ENCODE peak calls at places on chromosomes 16 and 17, in five cellular contexts. S is right lobe of liver, V is fibroblast of pulmonary artery, H is pancreas, W is hepatocyte. F is an unnamed sample.

GRCh38 chr16:35146723-35147458 is 1687.5 kb downstream of the TP53TG3F start:
- DNase-seq in S (no peak), V (no peak), H (peak), W (no peak), F (no peak)

GRCh38 chr16:67862623-67863583 is 9.9 kb upstream of the EDC4 start:
- DNase-seq in S (no peak), V (peak), H (no peak), W (no peak), F (no peak)

GRCh38 chr16:29779474-29779873 is 1.4 kb downstream of the ZG16 start:
- DNase-seq in S (no peak), V (no peak), H (peak), W (no peak), F (no peak)

GRCh38 chr17:80168371-80168770 is 1.5 kb upstream of the CARD14 start:
- DNase-seq in S (no peak), V (peak), H (no peak), W (peak), F (no peak)

GRCh38 chr17:16215002-16215272 is 397 bp downstream of the NCOR1 start:
- DNase-seq in S (peak), V (peak), H (no peak), W (peak), F (no peak)

GRCh38 chr17:41024702-41025101 is 2.3 kb downstream of the KRTAP1-5 start:
- DNase-seq in S (no peak), V (no peak), H (no peak), W (no peak), F (no peak)

GRCh38 chr17:78779848-78780247 is 2.2 kb downstream of the CYTH1 start:
- DNase-seq in S (peak), V (no peak), H (no peak), W (no peak), F (no peak)

GRCh38 chr16:1615761-1616160 is 3.6 kb downstream of the CRAMP1 start:
- DNase-seq in S (no peak), V (no peak), H (no peak), W (no peak), F (no peak)

GRCh38 chr17:57512258-57512657 is 232.8 kb downstream of the CCDC182 start:
- DNase-seq in S (no peak), V (no peak), H (no peak), W (no peak), F (no peak)

GRCh38 chr17:76271669-76272540 is 6.8 kb downstream of the UBALD2 start:
- DNase-seq in S (no peak), V (no peak), H (peak), W (no peak), F (peak)

GRCh38 chr16:83145297-83145696 is 518.5 kb downstream of the CDH13 start:
- DNase-seq in S (no peak), V (no peak), H (no peak), W (no peak), F (no peak)

GRCh38 chr17:19978206-19978802 is 676 bp upstream of the AKAP10 start:
- DNase-seq in S (no peak), V (no peak), H (no peak), W (peak), F (no peak)

GRCh38 chr17:35543856-35544255 is 6.4 kb upstream of the SLFN12L start:
- DNase-seq in S (no peak), V (no peak), H (no peak), W (no peak), F (no peak)

GRCh38 chr17:76023900-76024237 is 3.2 kb downstream of the EVPL start:
- DNase-seq in S (no peak), V (no peak), H (no peak), W (no peak), F (no peak)

GRCh38 chr17:76248013-76248782 is 7.9 kb upstream of the RNF157 start:
- DNase-seq in S (no peak), V (no peak), H (no peak), W (no peak), F (no peak)

GRCh38 chr16:66932076-66932475 is 2.1 kb downstream of the CIAO2B start:
- DNase-seq in S (no peak), V (no peak), H (no peak), W (no peak), F (no peak)

GRCh38 chr16:2339521-2340484 is 725 bp downstream of the ABCA3 start:
- DNase-seq in S (peak), V (no peak), H (peak), W (peak), F (peak)

GRCh38 chr16:11667221-11667823 is 933 bp upstream of the SNN start:
- DNase-seq in S (no peak), V (no peak), H (no peak), W (no peak), F (no peak)

GRCh38 chr17:81193470-81194224 is 27.6 kb upstream of the AATK start:
- DNase-seq in S (no peak), V (no peak), H (peak), W (no peak), F (no peak)

GRCh38 chr16:69542974-69543373 is 22.8 kb upstream of the NFAT5 start:
- DNase-seq in S (no peak), V (peak), H (no peak), W (no peak), F (no peak)

GRCh38 chr17:10114931-10115535 is 83.4 kb downstream of the GAS7 start:
- DNase-seq in S (peak), V (peak), H (peak), W (peak), F (peak)

GRCh38 chr16:2231016-2231931 is 5.0 kb upstream of the DNASE1L2 start:
- DNase-seq in S (no peak), V (no peak), H (no peak), W (no peak), F (no peak)

GRCh38 chr16:50146479-50147435 is 6.3 kb upstream of the TENT4B start:
- DNase-seq in S (no peak), V (no peak), H (no peak), W (no peak), F (no peak)

GRCh38 chr17:7208754-7209460 is 10.7 kb downstream of the DLG4 start:
- DNase-seq in S (no peak), V (no peak), H (no peak), W (no peak), F (no peak)

GRCh38 chr17:61405047-61405685 is 5.5 kb downstream of the TBX2 start:
- DNase-seq in S (peak), V (no peak), H (no peak), W (no peak), F (no peak)

GRCh38 chr16:57500578-57501111 is 14.4 kb upstream of the DOK4 start:
- DNase-seq in S (peak), V (peak), H (no peak), W (peak), F (no peak)

GRCh38 chr17:40993856-40994255 is at the start of gene KRTAP3-3:
- DNase-seq in S (no peak), V (no peak), H (no peak), W (no peak), F (no peak)

DNA sequence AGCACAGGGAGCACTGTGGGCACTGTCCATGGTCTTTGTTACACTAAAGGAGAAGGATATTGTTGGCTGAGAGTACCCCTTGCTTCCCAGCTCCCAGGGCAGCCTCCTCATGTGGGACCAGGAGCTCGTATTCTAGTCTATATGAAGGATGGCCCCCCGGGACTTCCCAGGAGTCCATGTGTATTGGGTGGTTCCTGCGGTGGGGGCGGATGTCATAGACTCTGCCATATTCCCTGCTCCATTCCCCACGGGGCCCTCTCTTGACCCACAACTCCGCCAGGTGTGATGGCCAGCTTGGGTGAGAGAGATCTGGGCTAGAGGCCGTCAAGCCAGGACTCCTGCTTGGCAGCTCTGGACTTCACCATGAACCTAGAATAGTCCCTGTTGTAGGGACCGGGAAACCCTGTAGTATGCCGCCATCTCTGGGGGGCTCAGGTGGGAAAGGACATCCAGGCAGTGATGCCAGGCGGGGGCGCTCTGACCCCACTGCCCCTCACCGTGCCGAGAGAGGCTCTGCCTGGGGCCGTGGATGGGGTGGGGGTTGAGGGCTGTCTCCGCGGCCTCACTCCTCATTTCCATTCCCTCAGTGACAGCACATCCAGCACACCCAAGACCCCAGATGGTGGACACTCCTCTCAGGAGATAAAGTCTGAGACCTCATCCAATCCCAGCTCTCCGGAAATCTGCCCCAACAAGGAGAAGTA is 37.8 kb downstream of the OR1D5 start:
- DNase-seq in S (peak), V (no peak), H (peak), W (no peak), F (no peak)
- TF ChIP-seq CTCF in S (no peak), V (no peak), H (no peak), W (no peak), F (no peak)

DNA sequence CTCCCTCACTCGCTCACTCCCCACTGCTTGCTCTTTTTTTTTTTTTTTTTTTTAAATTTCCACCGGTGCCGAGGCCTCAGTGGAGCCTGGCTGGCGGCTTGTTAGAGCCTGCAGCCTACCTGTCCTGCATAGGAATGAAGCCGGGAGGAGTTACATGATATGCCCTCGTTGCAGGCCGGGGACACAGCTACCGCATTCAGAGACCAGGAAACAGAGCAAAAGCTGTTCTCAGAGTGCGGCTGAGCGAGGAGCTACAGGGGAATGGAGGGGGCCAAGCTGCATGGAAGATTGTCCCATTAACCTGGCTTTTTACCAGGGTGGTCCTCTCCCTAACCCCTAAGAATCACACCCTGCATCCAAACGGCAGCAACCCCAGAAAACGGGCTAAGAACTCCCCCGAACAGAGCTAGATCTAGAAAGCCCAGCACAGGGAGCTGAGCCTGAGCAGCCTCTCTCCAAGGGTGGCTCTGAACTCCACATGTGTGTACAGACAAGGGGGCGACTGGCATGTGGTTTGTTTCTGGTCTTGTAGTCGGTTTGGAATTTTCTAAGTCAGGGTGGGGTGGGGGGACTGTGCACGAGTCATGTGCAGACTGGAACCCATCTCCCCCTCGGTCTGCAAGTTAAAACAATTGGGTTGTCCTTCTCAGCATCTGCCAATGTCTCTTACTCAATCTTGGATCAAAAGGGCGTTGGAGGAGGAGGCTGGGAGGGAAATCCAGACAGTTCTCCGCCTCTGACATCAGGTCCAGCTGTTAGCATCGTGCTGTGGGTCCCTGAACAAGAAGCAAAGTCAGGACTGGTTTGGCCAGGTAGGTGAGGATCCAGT is 381.5 kb downstream of the SOX9 start:
- DNase-seq in S (no peak), V (peak), H (peak), W (peak), F (no peak)
- TF ChIP-seq CTCF in S (no peak), V (no peak), H (no peak), W (no peak), F (no peak)

GRCh38 chr17:69761767-69762321 is 313.2 kb upstream of the KCNJ16 start:
- DNase-seq in S (no peak), V (peak), H (no peak), W (peak), F (no peak)
- TF ChIP-seq CTCF in S (no peak), V (no peak), H (no peak), W (no peak), F (no peak)

DNA sequence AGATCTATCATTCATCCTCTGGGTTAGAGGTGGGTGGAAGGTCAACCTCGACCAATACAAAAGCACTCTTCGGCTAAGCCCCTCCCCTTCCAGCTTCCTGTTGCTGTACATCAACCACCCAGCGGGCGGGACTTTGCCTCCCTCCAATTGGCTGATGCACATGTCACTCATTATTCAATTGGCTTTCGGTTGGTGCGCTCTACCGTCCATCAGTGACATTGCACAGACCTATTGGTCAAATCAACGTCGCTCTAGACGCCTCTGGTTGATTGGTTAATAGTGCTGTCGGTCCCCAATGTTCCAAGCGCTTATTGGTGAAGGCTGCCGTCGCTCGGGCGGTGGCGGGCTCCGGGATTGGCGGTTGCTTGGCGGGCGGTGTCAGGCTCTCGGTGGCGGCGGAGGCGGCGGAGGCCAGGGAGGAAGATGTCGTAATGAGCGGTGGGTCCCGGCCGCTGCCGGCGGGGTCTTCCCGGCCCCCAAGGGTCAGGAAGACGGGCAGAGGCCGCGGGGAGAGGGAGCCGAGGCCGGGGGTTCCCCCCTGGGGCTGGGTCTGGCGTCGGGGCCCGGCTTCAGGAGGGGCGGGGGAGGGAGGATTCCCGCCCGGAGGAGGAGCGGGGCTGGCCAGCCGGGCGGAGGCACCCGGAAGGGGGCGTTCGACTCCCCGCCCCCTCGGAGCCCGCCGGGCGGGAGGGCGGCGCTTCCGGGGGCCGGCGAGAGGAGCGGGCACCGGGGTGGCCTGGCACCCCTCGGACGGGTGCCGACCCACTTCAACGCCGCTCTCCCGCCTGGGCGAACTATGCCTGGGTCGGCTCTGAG is at the start of gene SP2:
- DNase-seq in S (peak), V (peak), H (peak), W (peak), F (peak)
- TF ChIP-seq CTCF in S (peak), V (no peak), H (no peak), W (no peak), F (no peak)

GRCh38 chr16:22302776-22303363 is 5.7 kb downstream of the POLR3E start:
- DNase-seq in S (no peak), V (no peak), H (no peak), W (no peak), F (no peak)

GRCh38 chr16:22297871-22298733 is 893 bp downstream of the POLR3E start:
- DNase-seq in S (no peak), V (peak), H (peak), W (peak), F (peak)

GRCh38 chr16:22299036-22299435 is 1.8 kb downstream of the POLR3E start:
- DNase-seq in S (no peak), V (no peak), H (no peak), W (no peak), F (no peak)

GRCh38 chr16:22297114-22297870 is at the start of gene POLR3E:
- DNase-seq in S (peak), V (peak), H (peak), W (peak), F (peak)

GRCh38 chr16:22300427-22301071 is 3.3 kb downstream of the POLR3E start:
- DNase-seq in S (peak), V (peak), H (peak), W (peak), F (no peak)
- TF ChIP-seq CTCF in S (peak), V (peak), H (peak), W (peak), F (no peak)

GRCh38 chr16:17211797-17212196 is 259.0 kb downstream of the XYLT1 start:
- DNase-seq in S (no peak), V (no peak), H (no peak), W (no peak), F (no peak)

GRCh38 chr16:17204248-17205043 is 266.3 kb downstream of the XYLT1 start:
- DNase-seq in S (no peak), V (no peak), H (no peak), W (no peak), F (no peak)

GRCh38 chr16:17205279-17206139 is 265.3 kb downstream of the XYLT1 start:
- DNase-seq in S (no peak), V (no peak), H (no peak), W (peak), F (no peak)

GRCh38 chr16:17206712-17207111 is 264.0 kb downstream of the XYLT1 start:
- DNase-seq in S (no peak), V (no peak), H (no peak), W (no peak), F (no peak)
- TF ChIP-seq CTCF in S (no peak), V (no peak), H (no peak), W (no peak), F (no peak)

GRCh38 chr16:4814542-4815173 is 12.2 kb upstream of the ROGDI start:
- DNase-seq in S (peak), V (no peak), H (no peak), W (no peak), F (no peak)
- TF ChIP-seq CTCF in S (no peak), V (no peak), H (no peak), W (no peak), F (no peak)